ENCODE peak calls at places on chromosomes 6 and 20, in six cellular contexts. One of them, this sample, is unnamed. For H3K4me1, the result is how much of the 10 kb centered on the place peaks cover.

GRCh38 chr6:123994168-123994567 is 190.5 kb downstream of the NKAIN2 start:
- DNase-seq in K562: no peak
- DNase-seq in GM12878: no peak
- DNase-seq in HepG2: no peak
- DNase-seq in HCT116: no peak
- DNase-seq in SK-N-SH: no peak
- DNase-seq in this sample: no peak

GRCh38 chr20:38255389-38255788 is 5.1 kb downstream of the KIAA1755 start:
- DNase-seq in HCT116: no peak
- DNase-seq in SK-N-SH: no peak
- DNase-seq in GM12878: no peak
- DNase-seq in K562: no peak
- DNase-seq in HepG2: no peak
- DNase-seq in this sample: no peak

GRCh38 chr6:35425284-35425683 is 26.9 kb upstream of the FANCE start:
- DNase-seq in SK-N-SH: no peak
- DNase-seq in HepG2: no peak
- DNase-seq in GM12878: no peak
- DNase-seq in HCT116: no peak
- DNase-seq in K562: no peak
- DNase-seq in this sample: no peak

GRCh38 chr20:43016257-43016656 is 173.4 kb downstream of the PTPRT start:
- DNase-seq in K562: no peak
- DNase-seq in SK-N-SH: no peak
- DNase-seq in GM12878: no peak
- DNase-seq in HCT116: no peak
- DNase-seq in HepG2: no peak
- DNase-seq in this sample: no peak

GRCh38 chr6:167699141-167700036 is 127.3 kb upstream of the AFDN start:
- DNase-seq in K562: no peak
- DNase-seq in GM12878: peak
- DNase-seq in HCT116: no peak
- DNase-seq in SK-N-SH: no peak
- DNase-seq in HepG2: no peak
- DNase-seq in this sample: no peak

GRCh38 chr20:62875419-62876355 is 14.1 kb upstream of the TCFL5 start:
- DNase-seq in GM12878: no peak
- DNase-seq in HepG2: peak
- DNase-seq in K562: peak
- DNase-seq in SK-N-SH: peak
- DNase-seq in HCT116: peak
- DNase-seq in this sample: no peak

GRCh38 chr6:55603987-55604386 is 25.0 kb upstream of the HMGCLL1 start:
- DNase-seq in K562: no peak
- DNase-seq in HepG2: no peak
- DNase-seq in GM12878: no peak
- DNase-seq in SK-N-SH: no peak
- DNase-seq in HCT116: no peak
- DNase-seq in this sample: no peak

GRCh38 chr6:86723131-86723530 is 214.2 kb upstream of the HTR1E start:
- DNase-seq in GM12878: no peak
- DNase-seq in HepG2: no peak
- DNase-seq in K562: no peak
- DNase-seq in HCT116: no peak
- DNase-seq in SK-N-SH: no peak
- DNase-seq in this sample: no peak

GRCh38 chr6:73798592-73798991 is 102.6 kb downstream of the CD109 start:
- DNase-seq in GM12878: no peak
- DNase-seq in SK-N-SH: no peak
- DNase-seq in K562: no peak
- DNase-seq in HepG2: peak
- DNase-seq in HCT116: peak
- DNase-seq in this sample: no peak

GRCh38 chr6:133093957-133094356 is 147.2 kb upstream of the EYA4 start:
- DNase-seq in K562: no peak
- DNase-seq in HepG2: no peak
- DNase-seq in HCT116: peak
- DNase-seq in SK-N-SH: no peak
- DNase-seq in GM12878: no peak
- DNase-seq in this sample: no peak

GRCh38 chr6:152386131-152386530 is 251.0 kb downstream of the SYNE1 start:
- DNase-seq in HepG2: no peak
- DNase-seq in SK-N-SH: no peak
- DNase-seq in HCT116: no peak
- DNase-seq in GM12878: no peak
- DNase-seq in K562: no peak
- DNase-seq in this sample: no peak

GRCh38 chr6:18024876-18025275 is 37.4 kb upstream of the KIF13A start:
- DNase-seq in GM12878: no peak
- DNase-seq in HepG2: no peak
- DNase-seq in HCT116: no peak
- DNase-seq in K562: no peak
- DNase-seq in SK-N-SH: no peak
- DNase-seq in this sample: no peak

GRCh38 chr6:112203577-112204349 is 50.6 kb downstream of the LAMA4 start:
- DNase-seq in K562: no peak
- DNase-seq in GM12878: no peak
- DNase-seq in SK-N-SH: no peak
- DNase-seq in HCT116: peak
- DNase-seq in HepG2: peak
- DNase-seq in this sample: peak

GRCh38 chr6:140782941-140783340 is 1349.8 kb upstream of the GJE1 start:
- DNase-seq in SK-N-SH: no peak
- DNase-seq in GM12878: no peak
- DNase-seq in HCT116: no peak
- DNase-seq in K562: no peak
- DNase-seq in HepG2: no peak
- DNase-seq in this sample: no peak

GRCh38 chr6:140202964-140203363 is 828.5 kb upstream of the CITED2 start:
- DNase-seq in K562: no peak
- DNase-seq in SK-N-SH: no peak
- DNase-seq in HCT116: no peak
- DNase-seq in HepG2: no peak
- DNase-seq in GM12878: no peak
- DNase-seq in this sample: no peak

GRCh38 chr6:168905451-168906090 is 348.1 kb downstream of the THBS2 start:
- DNase-seq in SK-N-SH: no peak
- DNase-seq in HepG2: no peak
- DNase-seq in HCT116: no peak
- DNase-seq in GM12878: no peak
- DNase-seq in K562: no peak
- DNase-seq in this sample: no peak

GRCh38 chr6:168087436-168088160 is 8.6 kb upstream of the FRMD1 start:
- DNase-seq in SK-N-SH: no peak
- DNase-seq in HCT116: no peak
- DNase-seq in K562: no peak
- DNase-seq in HepG2: no peak
- DNase-seq in GM12878: no peak
- DNase-seq in this sample: no peak

GRCh38 chr6:111565316-111566221 is 40.1 kb downstream of the TRAF3IP2 start:
- DNase-seq in K562: no peak
- DNase-seq in SK-N-SH: no peak
- DNase-seq in HCT116: no peak
- DNase-seq in GM12878: no peak
- DNase-seq in HepG2: peak
- DNase-seq in this sample: no peak

GRCh38 chr6:41975276-41975675 is 33.7 kb upstream of the CCND3 start:
- DNase-seq in HepG2: no peak
- DNase-seq in GM12878: no peak
- DNase-seq in SK-N-SH: no peak
- DNase-seq in K562: no peak
- DNase-seq in HCT116: no peak
- DNase-seq in this sample: no peak
- H3K4me1 ChIP-seq in HepG2: under half
- H3K4me1 ChIP-seq in GM12878: under half
- H3K4me1 ChIP-seq in SK-N-SH: under half
- H3K4me1 ChIP-seq in K562: under half
- H3K4me1 ChIP-seq in HCT116: under half
- H3K4me1 ChIP-seq in this sample: under half

GRCh38 chr6:135909737-135910387 is 58.4 kb downstream of the PDE7B start:
- DNase-seq in GM12878: peak
- DNase-seq in HCT116: peak
- DNase-seq in SK-N-SH: peak
- DNase-seq in HepG2: peak
- DNase-seq in K562: peak
- DNase-seq in this sample: no peak

GRCh38 chr6:135910943-135911618 is 59.6 kb downstream of the PDE7B start:
- DNase-seq in HCT116: no peak
- DNase-seq in SK-N-SH: no peak
- DNase-seq in HepG2: no peak
- DNase-seq in K562: no peak
- DNase-seq in GM12878: no peak
- DNase-seq in this sample: no peak

GRCh38 chr6:135919026-135919425 is 67.5 kb downstream of the PDE7B start:
- DNase-seq in HCT116: no peak
- DNase-seq in GM12878: no peak
- DNase-seq in K562: no peak
- DNase-seq in HepG2: no peak
- DNase-seq in SK-N-SH: no peak
- DNase-seq in this sample: no peak

GRCh38 chr6:135913785-135914184 is 62.3 kb downstream of the PDE7B start:
- DNase-seq in K562: no peak
- DNase-seq in HCT116: no peak
- DNase-seq in GM12878: no peak
- DNase-seq in HepG2: no peak
- DNase-seq in SK-N-SH: no peak
- DNase-seq in this sample: no peak
- TF ChIP-seq REST in K562: no peak
- TF ChIP-seq REST in HCT116: no peak
- TF ChIP-seq REST in GM12878: no peak
- TF ChIP-seq REST in HepG2: no peak
- TF ChIP-seq REST in SK-N-SH: no peak
- TF ChIP-seq REST in this sample: no peak

GRCh38 chr20:34570859-34571306 is 12.4 kb downstream of the MAP1LC3A start:
- DNase-seq in HepG2: no peak
- DNase-seq in HCT116: no peak
- DNase-seq in K562: no peak
- DNase-seq in GM12878: no peak
- DNase-seq in SK-N-SH: no peak
- DNase-seq in this sample: no peak
- TF ChIP-seq SIN3A in HepG2: no peak
- TF ChIP-seq SIN3A in HCT116: no peak
- TF ChIP-seq SIN3A in K562: no peak
- TF ChIP-seq SIN3A in GM12878: no peak
- TF ChIP-seq SIN3A in SK-N-SH: no peak
- TF ChIP-seq SIN3A in this sample: no peak

DNA sequence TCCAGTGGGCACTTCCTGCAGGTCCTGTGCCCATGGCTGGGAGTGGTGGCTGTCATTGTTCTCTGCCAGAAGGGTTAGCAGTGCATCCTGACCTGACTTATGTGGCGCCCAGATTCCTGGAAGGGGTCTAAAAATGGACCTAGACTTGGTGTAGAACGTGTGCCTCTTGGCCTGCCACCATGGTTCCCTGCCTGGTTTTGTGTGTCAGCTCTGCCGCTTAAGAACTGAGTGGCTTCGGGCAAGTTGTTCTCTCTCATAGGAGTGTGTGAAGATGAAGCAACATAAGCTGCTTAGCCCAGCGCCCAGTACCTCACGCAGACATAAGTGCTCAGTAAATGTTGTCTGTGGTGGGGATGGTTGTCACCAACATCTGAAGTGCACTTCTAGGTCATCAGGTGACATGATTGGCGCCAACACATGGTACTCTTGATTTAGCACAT is 52.1 kb downstream of the PTPN1 start:
- DNase-seq in HepG2: no peak
- DNase-seq in GM12878: no peak
- DNase-seq in K562: no peak
- DNase-seq in SK-N-SH: no peak
- DNase-seq in HCT116: no peak
- DNase-seq in this sample: no peak
- H3K4me1 ChIP-seq in HepG2: under half
- H3K4me1 ChIP-seq in GM12878: under half
- H3K4me1 ChIP-seq in K562: under half
- H3K4me1 ChIP-seq in SK-N-SH: under half
- H3K4me1 ChIP-seq in HCT116: half or more
- H3K4me1 ChIP-seq in this sample: under half

DNA sequence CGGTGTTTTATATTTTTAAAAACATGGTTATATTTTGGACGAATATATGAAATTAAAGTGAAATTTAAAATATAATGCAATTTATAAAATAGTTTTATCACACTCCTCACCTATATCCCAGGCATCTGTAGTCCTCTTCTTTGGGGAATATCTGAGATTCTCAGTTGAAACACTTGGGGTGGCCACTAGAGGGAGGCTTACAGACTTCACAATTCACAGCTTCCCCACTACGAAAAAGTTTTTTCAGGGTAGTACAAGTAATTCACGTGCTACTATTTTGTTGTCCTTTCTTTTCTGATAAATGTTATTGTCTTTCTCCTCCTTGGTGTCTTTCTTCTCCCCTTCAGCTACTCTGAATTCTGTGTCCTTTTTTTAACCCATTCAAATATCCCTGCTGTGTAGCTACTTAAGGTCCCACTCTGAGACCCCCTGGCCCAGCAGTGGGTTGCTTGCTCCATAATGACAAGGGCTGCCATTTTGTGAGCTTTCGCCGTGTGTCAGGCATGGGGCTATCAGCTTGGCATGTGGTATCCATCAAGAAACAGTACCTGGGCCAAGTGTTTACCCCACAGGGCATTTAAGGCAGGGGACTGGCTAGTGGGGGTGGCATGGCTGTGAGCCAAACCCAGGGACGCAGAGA is 43.6 kb upstream of the PHACTR3 start:
- DNase-seq in GM12878: no peak
- DNase-seq in HCT116: peak
- DNase-seq in K562: peak
- DNase-seq in HepG2: peak
- DNase-seq in SK-N-SH: peak
- DNase-seq in this sample: no peak
- TF ChIP-seq REST in GM12878: no peak
- TF ChIP-seq REST in HCT116: no peak
- TF ChIP-seq REST in K562: no peak
- TF ChIP-seq REST in HepG2: no peak
- TF ChIP-seq REST in SK-N-SH: no peak
- TF ChIP-seq REST in this sample: no peak

DNA sequence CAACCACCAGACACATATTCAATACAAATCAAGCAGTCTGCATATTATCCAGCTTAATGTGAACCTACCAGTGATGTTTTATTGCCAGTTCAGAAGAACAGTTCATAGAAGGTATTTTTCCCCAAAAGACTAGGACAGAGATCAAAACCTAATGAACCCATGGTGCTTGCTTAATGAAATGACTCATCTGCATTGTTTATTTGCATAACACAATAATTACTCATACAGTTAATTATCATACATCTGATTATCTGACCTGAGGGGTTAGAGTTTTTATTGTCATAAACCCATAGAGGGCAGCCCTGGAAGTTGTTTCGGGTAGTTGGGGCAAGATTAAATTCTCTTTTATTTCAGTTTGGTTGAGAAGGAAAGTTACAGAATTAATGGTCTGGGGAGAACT is 830.9 kb downstream of the TFAP2A start:
- DNase-seq in HepG2: no peak
- DNase-seq in K562: no peak
- DNase-seq in GM12878: no peak
- DNase-seq in SK-N-SH: no peak
- DNase-seq in HCT116: no peak
- DNase-seq in this sample: no peak
- TF ChIP-seq SIN3A in HepG2: no peak
- TF ChIP-seq SIN3A in K562: no peak
- TF ChIP-seq SIN3A in GM12878: no peak
- TF ChIP-seq SIN3A in SK-N-SH: no peak
- TF ChIP-seq SIN3A in HCT116: no peak
- TF ChIP-seq SIN3A in this sample: no peak